ENCODE peak calls at places on chromosomes 16 and 17, in six cellular contexts. Q is adipocyte; Y is stimulated activated CD4-positive, alpha-beta T cell treated with anti-CD3 and anti-CD28 coated beads, Interleukin-15, amount 100 ng/mL, for 48 hours; I is coronary artery; L is epithelial cell of esophagus; F is skeletal muscle cell. M is an unnamed sample.

GRCh38 chr17:41539071-41539492 is 11.0 kb upstream of the KRT19 start:
- DNase-seq in F (no peak), Q (no peak), I (no peak), Y (no peak), L (no peak), M (no peak)

GRCh38 chr17:9802294-9802693 is 10.9 kb upstream of the DHRS7C start:
- DNase-seq in I (no peak), F (no peak), L (peak; percentile 35), Q (no peak), Y (no peak), M (no peak)

GRCh38 chr17:14755002-14755401 is 454.1 kb downstream of the HS3ST3B1 start:
- DNase-seq in F (peak; percentile 47), L (peak; percentile 27), Y (no peak), Q (no peak), I (no peak), M (no peak)

GRCh38 chr16:80054656-80055055 is 454.1 kb upstream of the MAF start:
- DNase-seq in F (no peak), I (no peak), Y (no peak), L (no peak), Q (no peak), M (no peak)

GRCh38 chr16:25198021-25198420 is 18.7 kb upstream of the AQP8 start:
- DNase-seq in Y (no peak), I (no peak), Q (no peak), L (peak; percentile 44), F (no peak), M (no peak)

GRCh38 chr17:31095239-31096105 is 695 bp downstream of the NF1 start:
- DNase-seq in Y (no peak), I (peak; percentile 79), Q (peak; percentile 63), F (no peak), L (peak; percentile 38), M (no peak)

GRCh38 chr17:36691606-36692005 is 90.2 kb downstream of the MRM1 start:
- DNase-seq in Y (no peak), Q (no peak), F (no peak), I (no peak), L (no peak), M (no peak)

GRCh38 chr17:66676421-66676820 is 158.5 kb upstream of the CACNG5 start:
- DNase-seq in I (no peak), Y (no peak), L (peak; percentile 98), F (no peak), Q (no peak), M (no peak)

GRCh38 chr16:85390511-85391174 is 222.5 kb upstream of the GSE1 start:
- DNase-seq in I (peak; percentile 86), Y (no peak), Q (no peak), F (peak; percentile 87), L (peak; percentile 93), M (no peak)

M was measured in brain pericyte.